ENCODE peak calls at places on chromosomes 4 and X, in four cellular contexts. N is OCI-LY7, F is neural crest cell, Q is AG04450. W is an unnamed sample.

GRCh38 chr4:113467581-113467980 is 294.0 kb downstream of the CAMK2D start:
- DNase-seq in N (no peak), F (no peak), Q (no peak), W (peak)

GRCh38 chr4:117311215-117311614 is 225.8 kb upstream of the TRAM1L1 start:
- DNase-seq in N (no peak), F (no peak), Q (no peak), W (no peak)

GRCh38 chrX:108025954-108026616 is 18.8 kb upstream of the VSIG1 start:
- DNase-seq in N (no peak), F (no peak), Q (no peak), W (no peak)

GRCh38 chrX:69034451-69034850 is 130.8 kb downstream of the PJA1 start:
- DNase-seq in N (no peak), F (no peak), Q (no peak), W (no peak)

GRCh38 chrX:3345281-3346081 is 971 bp downstream of the MXRA5 start:
- DNase-seq in N (no peak), F (peak), Q (no peak), W (no peak)

GRCh38 chr4:48509543-48509942 is 19.5 kb downstream of the ZAR1 start:
- DNase-seq in N (no peak), F (no peak), Q (no peak), W (no peak)

GRCh38 chr4:14701896-14702295 is 300.4 kb upstream of the CPEB2 start:
- DNase-seq in N (no peak), F (no peak), Q (no peak), W (no peak)

GRCh38 chr4:48388504-48389154 is 47.3 kb downstream of the SLAIN2 start:
- DNase-seq in N (no peak), F (no peak), Q (peak), W (no peak)

GRCh38 chrX:140299411-140299810 is 205.5 kb downstream of the SOX3 start:
- DNase-seq in N (no peak), F (no peak), Q (no peak), W (no peak)

GRCh38 chr4:120034913-120035312 is 31.7 kb downstream of the MAD2L1 start:
- DNase-seq in N (no peak), F (no peak), Q (no peak), W (no peak)

GRCh38 chr4:113699772-113700171 is 61.8 kb downstream of the CAMK2D start:
- DNase-seq in N (no peak), F (no peak), Q (no peak), W (no peak)

GRCh38 chr4:183130328-183131155 is 31.5 kb downstream of the WWC2 start:
- DNase-seq in N (no peak), F (no peak), Q (no peak), W (no peak)

GRCh38 chr4:87843936-87844335 is 11.2 kb downstream of the MEPE start:
- DNase-seq in N (no peak), F (no peak), Q (no peak), W (peak)

GRCh38 chr4:48315728-48316630 is 25.4 kb upstream of the SLAIN2 start:
- DNase-seq in N (peak), F (peak), Q (peak), W (peak)

GRCh38 chr4:26022346-26022891 is 108.4 kb downstream of the SMIM20 start:
- DNase-seq in N (no peak), F (no peak), Q (peak), W (no peak)

GRCh38 chrX:144730486-144730885 is 516.8 kb upstream of the SPANXN1 start:
- DNase-seq in N (no peak), F (no peak), Q (no peak), W (no peak)

GRCh38 chr4:186067757-186068385 is 1.1 kb upstream of the TLR3 start:
- DNase-seq in N (peak), F (no peak), Q (no peak), W (peak)

GRCh38 chr4:182085051-182085480 is 158.1 kb upstream of the TENM3 start:
- DNase-seq in N (no peak), F (no peak), Q (no peak), W (no peak)

GRCh38 chrX:132676102-132676501 is 187.3 kb upstream of the MBNL3 start:
- DNase-seq in N (no peak), F (no peak), Q (no peak), W (no peak)

GRCh38 chr4:78075986-78076385 is 18.9 kb downstream of the FRAS1 start:
- DNase-seq in N (no peak), F (no peak), Q (no peak), W (no peak)

GRCh38 chr4:26020083-26020668 is 106.2 kb downstream of the SMIM20 start:
- DNase-seq in N (no peak), F (no peak), Q (peak), W (peak)

GRCh38 chr4:177494791-177495190 is 52.6 kb upstream of the AGA start:
- DNase-seq in N (no peak), F (no peak), Q (no peak), W (no peak)

GRCh38 chrX:44265559-44265958 is 77.9 kb downstream of the EFHC2 start:
- DNase-seq in N (no peak), F (no peak), Q (no peak), W (no peak)

GRCh38 chrX:153723351-153724251 is 586 bp downstream of the BCAP31 start:
- DNase-seq in N (peak), F (no peak), Q (no peak), W (peak)
- TF ChIP-seq CTCF in N (peak), F (no peak), Q (peak), W (peak)

GRCh38 chr4:108681321-108681809 is 31.0 kb downstream of the OSTC start:
- DNase-seq in N (no peak), F (no peak), Q (no peak), W (no peak)

GRCh38 chr4:108685036-108685686 is 34.8 kb downstream of the OSTC start:
- DNase-seq in N (no peak), F (no peak), Q (no peak), W (no peak)

GRCh38 chr4:108683479-108683878 is 33.1 kb downstream of the OSTC start:
- DNase-seq in N (peak), F (no peak), Q (no peak), W (peak)
- TF ChIP-seq CTCF in N (peak), F (peak), Q (peak), W (no peak)

DNA sequence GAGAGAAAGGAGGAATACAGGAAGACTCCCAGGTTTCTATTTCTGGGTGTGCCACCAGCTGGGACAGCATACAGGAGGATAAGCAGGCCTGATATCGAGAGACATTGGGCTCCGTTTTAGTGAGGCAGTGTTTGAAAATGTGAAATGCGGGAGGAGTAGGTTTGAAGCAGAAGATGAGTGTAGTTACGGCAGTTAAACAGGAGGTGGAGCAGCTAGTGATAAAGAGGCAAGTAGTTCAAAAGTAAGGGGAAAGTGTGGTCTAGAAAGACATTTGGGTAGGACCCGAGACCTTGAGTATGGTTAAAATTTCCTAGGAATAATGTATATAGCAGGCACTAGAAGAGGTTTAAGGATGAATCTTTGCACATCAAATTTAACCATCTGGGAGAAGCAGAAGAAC is 42.4 kb downstream of the DCUN1D4 start:
- DNase-seq in N (peak), F (no peak), Q (no peak), W (peak)
- TF ChIP-seq CTCF in N (peak), F (peak), Q (peak), W (peak)

DNA sequence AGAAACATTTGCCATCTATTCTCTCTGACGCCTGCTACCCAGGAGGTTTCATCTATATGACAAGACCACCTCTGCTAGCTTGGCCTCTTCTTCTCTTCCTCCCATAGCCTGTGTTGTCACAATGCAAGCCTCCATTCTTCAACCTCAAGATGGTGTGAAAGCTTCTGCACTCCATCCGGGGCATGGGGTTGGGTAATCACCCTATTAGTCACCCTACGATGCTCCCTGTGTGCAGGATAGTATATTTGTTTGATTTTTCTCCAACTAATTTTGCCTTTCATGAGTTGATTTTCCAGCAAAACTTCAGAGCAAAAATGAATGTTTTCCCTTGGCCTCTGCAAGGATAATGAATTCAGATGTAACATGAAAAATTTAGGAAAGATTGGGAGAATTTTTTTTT is 128.0 kb upstream of the STS start:
- DNase-seq in N (no peak), F (no peak), Q (no peak), W (peak)
- TF ChIP-seq CTCF in N (no peak), F (no peak), Q (no peak), W (no peak)

GRCh38 chr4:75048208-75048879 is 115.4 kb downstream of the PARM1 start:
- DNase-seq in N (no peak), F (no peak), Q (no peak), W (no peak)
- TF ChIP-seq CTCF in N (peak), F (peak), Q (peak), W (peak)

GRCh38 chr4:184474261-184475095 is at the start of gene IRF2:
- DNase-seq in N (peak), F (peak), Q (peak), W (peak)
- TF ChIP-seq CTCF in N (no peak), F (peak), Q (no peak), W (no peak)

GRCh38 chr4:187378441-187378840 is 617.1 kb upstream of the ZFP42 start:
- DNase-seq in N (no peak), F (no peak), Q (no peak), W (no peak)

GRCh38 chr4:187383181-187383580 is 612.4 kb upstream of the ZFP42 start:
- DNase-seq in N (no peak), F (no peak), Q (no peak), W (no peak)

GRCh38 chr4:187380181-187380581 is 615.4 kb upstream of the ZFP42 start:
- DNase-seq in N (peak), F (no peak), Q (no peak), W (peak)
- TF ChIP-seq CTCF in N (peak), F (peak), Q (peak), W (no peak)

GRCh38 chrX:134753185-134754008 is 95.1 kb upstream of the PLAC1 start:
- DNase-seq in N (no peak), F (no peak), Q (no peak), W (peak)
- TF ChIP-seq CTCF in N (peak), F (no peak), Q (peak), W (no peak)

GRCh38 chrX:94107981-94108380 is 434.0 kb downstream of the FAM133A start:
- DNase-seq in N (no peak), F (no peak), Q (no peak), W (no peak)
- TF ChIP-seq CTCF in N (peak), F (peak), Q (no peak), W (no peak)

DNA sequence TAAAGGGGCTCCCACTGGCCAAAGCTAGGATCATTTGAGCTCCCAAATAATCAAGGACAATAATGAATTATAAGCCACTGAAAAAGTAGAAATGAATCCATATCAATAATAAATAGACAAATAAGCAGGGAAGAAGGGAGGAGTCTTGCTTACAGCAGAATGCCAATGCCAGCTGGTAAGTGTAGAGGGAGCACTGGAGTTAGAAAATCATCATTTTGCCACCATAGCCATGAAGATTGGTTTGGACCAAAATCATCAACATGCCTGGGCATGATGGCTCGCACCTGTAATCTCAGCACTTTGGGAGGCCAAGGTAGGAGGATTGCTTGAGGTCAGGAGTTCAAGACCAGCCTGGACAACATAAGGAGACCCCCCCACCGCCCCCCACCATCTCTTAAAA is 20.4 kb upstream of the SH3KBP1 start:
- DNase-seq in N (no peak), F (no peak), Q (no peak), W (no peak)
- TF ChIP-seq CTCF in N (no peak), F (no peak), Q (no peak), W (no peak)

W was measured in NB4.